ENCODE peak calls at places on chromosome X, in seven cellular contexts. One of them, this sample, is unnamed.

GRCh38 chrX:18755651-18756050 is 48.2 kb downstream of the PPEF1 start:
- DNase-seq in OCI-LY7: no peak
- DNase-seq in H9: no peak
- DNase-seq in CD4-positive, alpha-beta T cell: no peak
- DNase-seq in heart left ventricle: no peak
- DNase-seq in A549: no peak
- DNase-seq in mammary epithelial cell: no peak
- DNase-seq in this sample: no peak

GRCh38 chrX:9464435-9465371 is at the start of gene TBL1X:
- DNase-seq in OCI-LY7: peak
- DNase-seq in H9: peak
- DNase-seq in CD4-positive, alpha-beta T cell: peak
- DNase-seq in heart left ventricle: peak
- DNase-seq in A549: peak
- DNase-seq in mammary epithelial cell: no peak
- DNase-seq in this sample: no peak

GRCh38 chrX:14546190-14546589 is 16.9 kb downstream of the GLRA2 start:
- DNase-seq in OCI-LY7: no peak
- DNase-seq in H9: no peak
- DNase-seq in CD4-positive, alpha-beta T cell: no peak
- DNase-seq in heart left ventricle: no peak
- DNase-seq in A549: no peak
- DNase-seq in mammary epithelial cell: no peak
- DNase-seq in this sample: no peak

GRCh38 chrX:103157511-103158316 is 57.2 kb upstream of the BEX4 start:
- DNase-seq in OCI-LY7: peak
- DNase-seq in H9: no peak
- DNase-seq in CD4-positive, alpha-beta T cell: no peak
- DNase-seq in heart left ventricle: no peak
- DNase-seq in A549: peak
- DNase-seq in mammary epithelial cell: peak
- DNase-seq in this sample: no peak

GRCh38 chrX:103253608-103254007 is 1.3 kb downstream of the TCEAL8 start:
- DNase-seq in OCI-LY7: no peak
- DNase-seq in H9: no peak
- DNase-seq in CD4-positive, alpha-beta T cell: no peak
- DNase-seq in heart left ventricle: peak
- DNase-seq in A549: no peak
- DNase-seq in mammary epithelial cell: no peak
- DNase-seq in this sample: no peak

GRCh38 chrX:133335027-133335426 is 80.3 kb downstream of the GPC4 start:
- DNase-seq in OCI-LY7: peak
- DNase-seq in H9: no peak
- DNase-seq in CD4-positive, alpha-beta T cell: no peak
- DNase-seq in heart left ventricle: no peak
- DNase-seq in A549: peak
- DNase-seq in mammary epithelial cell: peak
- DNase-seq in this sample: peak

GRCh38 chrX:134423606-134424005 is 36.4 kb upstream of the HPRT1 start:
- DNase-seq in OCI-LY7: peak
- DNase-seq in H9: no peak
- DNase-seq in CD4-positive, alpha-beta T cell: no peak
- DNase-seq in heart left ventricle: no peak
- DNase-seq in A549: peak
- DNase-seq in mammary epithelial cell: peak
- DNase-seq in this sample: peak

GRCh38 chrX:150929058-150929457 is 30.6 kb upstream of the CD99L2 start:
- DNase-seq in OCI-LY7: no peak
- DNase-seq in H9: no peak
- DNase-seq in CD4-positive, alpha-beta T cell: no peak
- DNase-seq in heart left ventricle: no peak
- DNase-seq in A549: no peak
- DNase-seq in mammary epithelial cell: no peak
- DNase-seq in this sample: no peak

GRCh38 chrX:150533863-150534262 is 34.6 kb upstream of the MTM1 start:
- DNase-seq in OCI-LY7: no peak
- DNase-seq in H9: no peak
- DNase-seq in CD4-positive, alpha-beta T cell: no peak
- DNase-seq in heart left ventricle: no peak
- DNase-seq in A549: no peak
- DNase-seq in mammary epithelial cell: peak
- DNase-seq in this sample: no peak

GRCh38 chrX:54042609-54043010 is 1.7 kb downstream of the PHF8 start:
- DNase-seq in OCI-LY7: peak
- DNase-seq in H9: peak
- DNase-seq in CD4-positive, alpha-beta T cell: peak
- DNase-seq in heart left ventricle: peak
- DNase-seq in A549: peak
- DNase-seq in mammary epithelial cell: peak
- DNase-seq in this sample: peak

GRCh38 chrX:39627257-39627656 is 470.5 kb downstream of the BCOR start:
- DNase-seq in OCI-LY7: no peak
- DNase-seq in H9: no peak
- DNase-seq in CD4-positive, alpha-beta T cell: no peak
- DNase-seq in heart left ventricle: peak
- DNase-seq in A549: no peak
- DNase-seq in mammary epithelial cell: no peak
- DNase-seq in this sample: no peak

GRCh38 chrX:135396566-135396965 is 25.2 kb upstream of the SMIM10L2A start:
- DNase-seq in OCI-LY7: no peak
- DNase-seq in H9: no peak
- DNase-seq in CD4-positive, alpha-beta T cell: no peak
- DNase-seq in heart left ventricle: no peak
- DNase-seq in A549: no peak
- DNase-seq in mammary epithelial cell: no peak
- DNase-seq in this sample: no peak

GRCh38 chrX:48695524-48695875 is 1.0 kb upstream of the SUV39H1 start:
- DNase-seq in OCI-LY7: no peak
- DNase-seq in H9: no peak
- DNase-seq in CD4-positive, alpha-beta T cell: no peak
- DNase-seq in heart left ventricle: no peak
- DNase-seq in A549: no peak
- DNase-seq in mammary epithelial cell: peak
- DNase-seq in this sample: no peak

GRCh38 chrX:134530845-134531244 is 70.9 kb downstream of the HPRT1 start:
- DNase-seq in OCI-LY7: no peak
- DNase-seq in H9: no peak
- DNase-seq in CD4-positive, alpha-beta T cell: no peak
- DNase-seq in heart left ventricle: no peak
- DNase-seq in A549: no peak
- DNase-seq in mammary epithelial cell: no peak
- DNase-seq in this sample: no peak

DNA sequence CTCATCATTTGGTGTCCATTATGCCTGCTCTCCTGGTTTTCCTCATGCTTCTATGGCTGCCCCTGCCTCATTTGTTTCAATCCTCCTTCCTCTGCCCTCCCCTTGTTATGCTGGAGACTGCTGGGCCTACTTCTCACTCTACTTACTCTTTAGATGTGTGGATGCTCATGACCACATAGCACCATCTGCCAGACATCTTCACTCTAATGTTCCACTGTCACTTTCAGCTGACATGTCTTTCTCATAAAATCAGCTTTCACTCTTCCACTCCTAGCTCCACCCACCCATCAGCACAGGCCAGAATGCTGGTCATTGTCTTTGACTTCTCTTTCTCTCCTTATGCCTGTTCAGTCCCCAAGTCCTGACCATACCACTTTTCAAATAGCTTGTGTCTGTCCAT is 86.8 kb downstream of the REPS2 start:
- DNase-seq in OCI-LY7: no peak
- DNase-seq in H9: no peak
- DNase-seq in CD4-positive, alpha-beta T cell: no peak
- DNase-seq in heart left ventricle: no peak
- DNase-seq in A549: no peak
- DNase-seq in mammary epithelial cell: no peak
- DNase-seq in this sample: no peak
- H3K27ac ChIP-seq in OCI-LY7: no peak
- H3K27ac ChIP-seq in H9: no peak
- H3K27ac ChIP-seq in CD4-positive, alpha-beta T cell: no peak
- H3K27ac ChIP-seq in heart left ventricle: no peak
- H3K27ac ChIP-seq in A549: no peak
- H3K27ac ChIP-seq in mammary epithelial cell: no peak
- H3K27ac ChIP-seq in this sample: no peak

GRCh38 chrX:3788494-3789233 is 75.2 kb upstream of the PRKX start:
- DNase-seq in OCI-LY7: no peak
- DNase-seq in H9: peak
- DNase-seq in CD4-positive, alpha-beta T cell: no peak
- DNase-seq in heart left ventricle: no peak
- DNase-seq in A549: no peak
- DNase-seq in mammary epithelial cell: no peak
- DNase-seq in this sample: no peak
- TF ChIP-seq CTCF in OCI-LY7: peak
- TF ChIP-seq CTCF in H9: peak
- TF ChIP-seq CTCF in CD4-positive, alpha-beta T cell: no peak
- TF ChIP-seq CTCF in heart left ventricle: no peak
- TF ChIP-seq CTCF in A549: no peak
- TF ChIP-seq CTCF in mammary epithelial cell: no peak
- TF ChIP-seq CTCF in this sample: no peak

DNA sequence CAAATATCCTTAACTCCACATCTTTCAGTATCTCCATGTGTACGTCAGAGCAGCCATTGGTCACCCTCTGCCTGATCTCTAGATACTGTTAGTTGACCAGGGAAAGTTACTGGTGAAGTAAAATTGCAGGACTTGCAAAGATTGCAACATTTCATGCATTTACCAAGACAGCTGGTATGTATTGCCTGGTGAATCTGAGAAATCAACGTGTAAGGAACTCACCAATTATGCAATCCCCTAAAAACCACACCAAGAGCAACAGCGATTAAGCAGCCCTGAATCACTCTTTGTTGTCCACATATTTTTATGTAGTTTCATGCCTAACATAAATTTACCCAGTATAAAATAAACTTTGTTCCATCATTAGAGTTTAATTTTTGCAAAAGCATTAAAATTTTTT is 271.2 kb downstream of the NLGN4X start:
- DNase-seq in OCI-LY7: no peak
- DNase-seq in H9: no peak
- DNase-seq in CD4-positive, alpha-beta T cell: no peak
- DNase-seq in heart left ventricle: no peak
- DNase-seq in A549: no peak
- DNase-seq in mammary epithelial cell: peak
- DNase-seq in this sample: no peak
- H3K27ac ChIP-seq in OCI-LY7: no peak
- H3K27ac ChIP-seq in H9: no peak
- H3K27ac ChIP-seq in CD4-positive, alpha-beta T cell: no peak
- H3K27ac ChIP-seq in heart left ventricle: no peak
- H3K27ac ChIP-seq in A549: no peak
- H3K27ac ChIP-seq in mammary epithelial cell: no peak
- H3K27ac ChIP-seq in this sample: no peak

DNA sequence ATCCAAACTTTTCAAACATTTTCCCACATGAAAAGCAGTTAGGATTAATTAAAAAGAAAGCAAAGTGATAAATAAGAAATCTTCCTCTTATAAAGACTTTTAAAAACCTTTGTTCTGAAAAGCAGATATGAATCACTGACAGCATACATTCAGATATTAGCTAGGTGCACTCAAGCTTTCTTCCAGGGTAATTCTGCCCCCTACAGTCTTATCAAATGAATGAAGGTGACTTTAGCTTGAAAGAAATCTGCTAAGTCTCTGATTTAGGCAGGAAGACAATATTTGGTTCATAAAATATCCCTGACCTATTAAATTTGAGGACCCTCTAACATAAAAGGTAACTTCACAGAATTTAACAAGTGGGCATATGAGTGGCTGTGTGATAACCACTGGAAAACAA is 209.1 kb upstream of the FAM47A start:
- DNase-seq in OCI-LY7: no peak
- DNase-seq in H9: no peak
- DNase-seq in CD4-positive, alpha-beta T cell: no peak
- DNase-seq in heart left ventricle: no peak
- DNase-seq in A549: peak
- DNase-seq in mammary epithelial cell: no peak
- DNase-seq in this sample: no peak
- TF ChIP-seq CTCF in OCI-LY7: peak
- TF ChIP-seq CTCF in H9: peak
- TF ChIP-seq CTCF in CD4-positive, alpha-beta T cell: no peak
- TF ChIP-seq CTCF in heart left ventricle: no peak
- TF ChIP-seq CTCF in A549: no peak
- TF ChIP-seq CTCF in mammary epithelial cell: peak
- TF ChIP-seq CTCF in this sample: no peak

DNA sequence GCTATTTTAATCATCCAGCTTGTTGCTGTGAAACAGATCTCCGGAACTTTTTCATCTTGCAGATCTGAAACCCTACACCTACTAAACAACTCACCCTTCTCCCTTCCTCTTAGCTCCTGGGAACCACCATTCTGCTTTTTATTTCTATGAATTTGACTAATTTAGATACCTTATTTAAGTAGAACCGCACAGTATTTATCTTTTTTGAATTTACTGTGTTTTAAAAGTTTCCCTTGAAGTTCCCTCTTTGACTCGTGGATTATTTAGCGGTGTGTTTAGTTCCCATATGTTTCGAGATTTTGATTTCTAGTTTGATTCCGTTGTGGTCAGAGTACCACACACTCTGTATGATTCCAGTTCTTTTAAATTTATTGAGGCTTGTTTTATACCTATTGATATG is 44.6 kb downstream of the EIF2S3 start:
- DNase-seq in OCI-LY7: no peak
- DNase-seq in H9: no peak
- DNase-seq in CD4-positive, alpha-beta T cell: no peak
- DNase-seq in heart left ventricle: no peak
- DNase-seq in A549: no peak
- DNase-seq in mammary epithelial cell: no peak
- DNase-seq in this sample: no peak
- H3K27ac ChIP-seq in OCI-LY7: no peak
- H3K27ac ChIP-seq in H9: no peak
- H3K27ac ChIP-seq in CD4-positive, alpha-beta T cell: no peak
- H3K27ac ChIP-seq in heart left ventricle: no peak
- H3K27ac ChIP-seq in A549: no peak
- H3K27ac ChIP-seq in mammary epithelial cell: no peak
- H3K27ac ChIP-seq in this sample: no peak